ENCODE peak calls at places on chromosomes 3 and 15, in eight cellular contexts. Q is adrenal gland, J is neuronal stem cell, S is aorta, N is GM23248, R is HCT116, K is heart right ventricle, M is lower lobe of right lung. V is an unnamed sample.

GRCh38 chr3:133890972-133891644 is 4.6 kb downstream of the RAB6B start:
- DNase-seq in Q (no peak), J (no peak), S (no peak), N (no peak), R (no peak), K (no peak), M (no peak), V (no peak)

GRCh38 chr3:193243571-193243970 is 2.5 kb downstream of the PLAAT1 start:
- DNase-seq in Q (no peak), J (no peak), S (no peak), N (no peak), R (no peak), K (no peak), M (no peak), V (no peak)

GRCh38 chr3:131018970-131019369 is 7.7 kb downstream of the ASTE1 start:
- DNase-seq in Q (no peak), J (no peak), S (no peak), N (no peak), R (no peak), K (no peak), M (no peak), V (no peak)

GRCh38 chr3:43161684-43162512 is 56.0 kb upstream of the POMGNT2 start:
- DNase-seq in Q (no peak), J (no peak), S (no peak), N (peak; percentile 70), R (no peak), K (no peak), M (no peak), V (no peak)

GRCh38 chr15:73212424-73212823 is 156.3 kb downstream of the HCN4 start:
- DNase-seq in Q (no peak), J (no peak), S (no peak), N (peak; percentile 34), R (no peak), K (no peak), M (no peak), V (no peak)

GRCh38 chr3:54120657-54121403 is 1.5 kb upstream of the CACNA2D3 start:
- DNase-seq in Q (no peak), J (no peak), S (no peak), N (peak; percentile 32), R (no peak), K (no peak), M (peak; percentile 47), V (no peak)

GRCh38 chr3:3165241-3165640 is 14.2 kb downstream of the CRBN start:
- DNase-seq in Q (no peak), J (no peak), S (no peak), N (no peak), R (no peak), K (no peak), M (no peak), V (no peak)

GRCh38 chr3:194787072-194787471 is 101.4 kb downstream of the FAM43A start:
- DNase-seq in Q (no peak), J (no peak), S (no peak), N (no peak), R (no peak), K (no peak), M (no peak), V (no peak)

GRCh38 chr15:42207674-42208579 is at the start of gene VPS39:
- DNase-seq in Q (peak; percentile 85), J (peak; percentile 62), S (peak; percentile 93), N (peak; percentile 95), R (peak; percentile 45), K (peak; percentile 89), M (peak; percentile 92), V (peak; percentile 35)

GRCh38 chr15:42213481-42213880 is 5.4 kb upstream of the VPS39 start:
- DNase-seq in Q (no peak), J (no peak), S (no peak), N (no peak), R (no peak), K (no peak), M (no peak), V (no peak)

GRCh38 chr15:42214600-42214999 is 6.5 kb upstream of the VPS39 start:
- DNase-seq in Q (no peak), J (no peak), S (no peak), N (no peak), R (no peak), K (no peak), M (no peak), V (no peak)

GRCh38 chr15:42215854-42216829 is 8.0 kb upstream of the VPS39 start:
- DNase-seq in Q (no peak), J (no peak), S (no peak), N (peak; percentile 6), R (no peak), K (no peak), M (no peak), V (no peak)

DNA sequence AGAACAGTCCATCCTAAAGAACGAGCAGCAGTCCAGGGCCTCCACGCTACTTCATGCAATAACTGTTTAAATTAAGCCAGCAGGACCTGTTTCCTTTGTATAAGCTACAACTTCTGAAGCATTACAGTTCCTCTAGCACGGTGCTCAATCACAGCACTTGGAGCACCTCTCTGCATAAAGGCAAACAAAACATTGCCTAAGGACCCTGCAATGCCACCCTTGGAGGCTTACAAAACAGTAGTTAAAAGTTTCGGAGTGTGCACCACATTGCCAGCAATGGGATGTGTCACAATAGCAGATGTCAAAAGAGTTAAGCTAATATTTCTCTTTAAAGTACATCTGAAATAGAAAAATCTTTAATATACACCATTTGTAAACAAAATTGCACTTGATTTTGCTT is 2.6 kb upstream of the VPS39 start:
- DNase-seq in Q (no peak), J (no peak), S (no peak), N (no peak), R (no peak), K (no peak), M (no peak), V (no peak)
- H3K36me3 ChIP-seq in Q (peaks cover 20% of the 10 kb centered on the region), J (peaks cover 6% of the 10 kb centered on the region), S (peaks cover 6% of the 10 kb centered on the region), N (peaks cover 46% of the 10 kb centered on the region), R (peaks cover 17% of the 10 kb centered on the region), K (no peaks in the 10 kb centered on the region), M (peaks cover 59% of the 10 kb centered on the region), V (peaks cover 65% of the 10 kb centered on the region)

DNA sequence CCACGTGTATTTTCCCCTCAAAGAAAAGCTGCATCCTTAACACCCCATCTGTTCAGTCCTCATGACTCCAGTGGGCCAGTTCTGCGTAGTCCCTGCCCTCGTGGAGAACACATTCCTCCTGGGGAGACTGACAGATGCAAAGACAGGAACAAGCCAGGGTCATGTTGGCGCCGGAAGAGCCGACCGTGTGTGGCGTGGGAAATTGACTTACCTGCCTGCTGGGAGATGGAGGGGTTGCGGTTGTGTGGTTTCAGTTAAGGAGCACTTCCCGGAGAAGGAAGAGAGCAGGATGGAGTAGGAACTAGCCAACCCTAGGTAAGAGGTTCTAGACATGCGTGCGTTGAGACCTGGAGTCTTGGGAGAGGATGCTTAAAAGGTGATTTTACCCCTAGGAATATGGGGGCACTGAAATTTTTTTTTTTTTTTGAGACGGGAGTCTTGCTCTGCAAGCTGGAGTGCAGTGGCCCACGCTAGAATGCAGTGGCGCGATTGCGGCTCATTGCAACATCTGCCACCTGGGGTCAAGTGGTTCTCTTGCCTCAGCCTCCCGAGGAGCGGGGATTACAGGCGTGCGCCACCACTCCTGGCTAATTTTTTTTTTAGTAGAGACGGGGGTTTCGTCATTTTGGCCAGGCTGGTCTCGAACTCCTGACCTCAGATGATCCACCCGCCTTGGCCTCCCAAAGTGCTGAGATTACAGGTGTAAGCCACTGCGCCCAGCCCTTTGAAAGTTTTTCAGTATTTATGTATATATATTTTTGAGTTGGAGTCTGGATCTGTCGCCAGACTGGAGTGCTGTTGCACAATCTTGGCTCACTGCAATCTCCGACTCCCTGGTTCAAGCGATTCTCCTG is 1.4 kb downstream of the VHL start:
- DNase-seq in Q (peak; percentile 28), J (no peak), S (no peak), N (peak; percentile 37), R (no peak), K (no peak), M (no peak), V (no peak)
- H3K27ac ChIP-seq in Q (peak overlapping the region; percentile 72), J (no peak overlapping the region), S (no peak overlapping the region), N (peak overlapping the region; percentile 77), R (peak overlapping the region; percentile 91), K (no peak overlapping the region), M (no peak overlapping the region), V (peak overlapping the region; percentile 93)

GRCh38 chr3:131163-131889 is 65.2 kb upstream of the CHL1 start:
- DNase-seq in Q (no peak), J (no peak), S (no peak), N (no peak), R (no peak), K (peak; percentile 22), M (no peak), V (no peak)

GRCh38 chr3:132904-133303 is 63.7 kb upstream of the CHL1 start:
- DNase-seq in Q (no peak), J (no peak), S (no peak), N (no peak), R (no peak), K (no peak), M (no peak), V (no peak)

GRCh38 chr3:132378-132777 is 64.2 kb upstream of the CHL1 start:
- DNase-seq in Q (no peak), J (no peak), S (no peak), N (no peak), R (no peak), K (no peak), M (no peak), V (no peak)

GRCh38 chr3:124557-125179 is 71.9 kb upstream of the CHL1 start:
- DNase-seq in Q (no peak), J (no peak), S (no peak), N (no peak), R (no peak), K (no peak), M (no peak), V (no peak)

GRCh38 chr3:128502-128901 is 68.1 kb upstream of the CHL1 start:
- DNase-seq in Q (no peak), J (no peak), S (no peak), N (no peak), R (no peak), K (no peak), M (no peak), V (no peak)
- H3K9me3 ChIP-seq in Q (no peaks in the 10 kb centered on the region), J (no peaks in the 10 kb centered on the region), S (peaks cover 4% of the 10 kb centered on the region), N (no peaks in the 10 kb centered on the region), R (peaks cover 24% of the 10 kb centered on the region), K (no peaks in the 10 kb centered on the region), M (no peaks in the 10 kb centered on the region), V (no peaks in the 10 kb centered on the region)

DNA sequence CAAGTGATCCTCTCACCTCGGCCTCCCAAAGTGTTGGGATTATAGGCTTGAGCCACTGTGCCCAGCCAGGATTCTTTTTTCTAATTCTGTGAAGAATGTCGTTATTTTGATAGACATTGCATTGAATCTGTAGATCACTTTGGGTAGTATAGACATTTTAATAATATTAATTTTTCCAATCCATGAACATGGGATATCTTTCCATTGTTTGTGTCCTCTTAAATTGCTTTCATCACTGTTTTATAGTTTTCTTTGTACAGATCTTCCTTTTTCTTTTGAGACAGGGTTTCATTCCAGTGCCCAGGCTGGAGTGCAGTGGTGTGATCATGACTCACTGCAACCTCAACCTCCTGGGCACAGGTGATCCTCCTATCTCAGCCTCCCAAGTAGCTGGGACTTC is 11.6 kb upstream of the KCTD6 start:
- DNase-seq in Q (no peak), J (no peak), S (no peak), N (no peak), R (no peak), K (no peak), M (no peak), V (no peak)
- H3K36me3 ChIP-seq in Q (no peaks in the 10 kb centered on the region), J (no peaks in the 10 kb centered on the region), S (no peaks in the 10 kb centered on the region), N (no peaks in the 10 kb centered on the region), R (no peaks in the 10 kb centered on the region), K (no peaks in the 10 kb centered on the region), M (no peaks in the 10 kb centered on the region), V (no peaks in the 10 kb centered on the region)